ENCODE peak calls at places on chromosomes 13 and 19, in eight cellular contexts. A, K, P, D, Z, M, N and F are unnamed samples.

GRCh38 chr13:46170687-46171086 is 11.3 kb downstream of the LCP1 start:
- DNase-seq in A (peak; percentile 24), K (no peak), P (no peak), D (peak; percentile 3), Z (no peak), M (no peak), N (no peak), F (no peak)

GRCh38 chr19:33808399-33808798 is 11.7 kb downstream of the KCTD15 start:
- DNase-seq in A (no peak), K (no peak), P (no peak), D (no peak), Z (no peak), M (no peak), N (no peak), F (no peak)

GRCh38 chr13:98577823-98578285 is 947 bp upstream of the STK24 start:
- DNase-seq in A (no peak), K (no peak), P (no peak), D (no peak), Z (no peak), M (no peak), N (no peak), F (no peak)

GRCh38 chr13:41213316-41213715 is 18.9 kb upstream of the KBTBD7 start:
- DNase-seq in A (no peak), K (no peak), P (no peak), D (no peak), Z (no peak), M (no peak), N (no peak), F (no peak)

GRCh38 chr19:56538761-56539263 is at the start of gene ZFP28:
- DNase-seq in A (no peak), K (peak; percentile 46), P (peak; percentile 88), D (no peak), Z (no peak), M (no peak), N (no peak), F (peak; percentile 42)

GRCh38 chr13:21148557-21149258 is 27.6 kb downstream of the SKA3 start:
- DNase-seq in A (no peak), K (no peak), P (no peak), D (no peak), Z (no peak), M (no peak), N (no peak), F (no peak)

GRCh38 chr13:110201114-110201513 is 105.8 kb downstream of the COL4A1 start:
- DNase-seq in A (no peak), K (no peak), P (no peak), D (no peak), Z (no peak), M (no peak), N (no peak), F (no peak)

GRCh38 chr19:20278342-20278741 is 111.3 kb downstream of the ZNF486 start:
- DNase-seq in A (peak; percentile 29), K (no peak), P (no peak), D (no peak), Z (no peak), M (no peak), N (peak; percentile 17), F (no peak)

GRCh38 chr13:80338781-80339577 is 1.9 kb downstream of the SPRY2 start:
- DNase-seq in A (peak; percentile 90), K (no peak), P (peak; percentile 80), D (peak; percentile 83), Z (peak; percentile 62), M (peak; percentile 47), N (peak; percentile 48), F (peak; percentile 90)

GRCh38 chr13:29845440-29846056 is 4.9 kb downstream of the UBL3 start:
- DNase-seq in A (peak; percentile 33), K (no peak), P (no peak), D (no peak), Z (no peak), M (no peak), N (peak; percentile 31), F (peak; percentile 20)

GRCh38 chr19:10708261-10708660 is 7.0 kb downstream of the QTRT1 start:
- DNase-seq in A (no peak), K (no peak), P (no peak), D (no peak), Z (no peak), M (no peak), N (no peak), F (no peak)

GRCh38 chr19:1252221-1252817 is 3.9 kb downstream of the MIDN start:
- DNase-seq in A (peak; percentile 91), K (peak; percentile 56), P (peak; percentile 96), D (peak; percentile 97), Z (no peak), M (no peak), N (peak; percentile 92), F (peak; percentile 75)

GRCh38 chr19:50349277-50350057 is 16.0 kb downstream of the NAPSA start:
- DNase-seq in A (no peak), K (no peak), P (no peak), D (no peak), Z (no peak), M (no peak), N (no peak), F (peak; percentile 48)

GRCh38 chr19:55013596-55013995 is 24.5 kb downstream of the GP6 start:
- DNase-seq in A (no peak), K (no peak), P (no peak), D (no peak), Z (no peak), M (no peak), N (no peak), F (no peak)

GRCh38 chr19:15977193-15977592 is 28.4 kb downstream of the OR10H4 start:
- DNase-seq in A (no peak), K (no peak), P (no peak), D (no peak), Z (no peak), M (no peak), N (no peak), F (no peak)

GRCh38 chr13:98998831-98999634 is 21.2 kb upstream of the DOCK9 start:
- DNase-seq in A (peak; percentile 64), K (no peak), P (no peak), D (peak; percentile 44), Z (no peak), M (no peak), N (no peak), F (peak; percentile 8)

GRCh38 chr13:25192489-25192888 is 20.4 kb upstream of the AMER2 start:
- DNase-seq in A (no peak), K (no peak), P (no peak), D (no peak), Z (no peak), M (no peak), N (no peak), F (no peak)

GRCh38 chr19:57812201-57812600 is 2.5 kb downstream of the ZNF552 start:
- DNase-seq in A (no peak), K (no peak), P (no peak), D (no peak), Z (no peak), M (no peak), N (no peak), F (no peak)